ENCODE peak calls at places on chromosomes 16 and 17, in five cellular contexts. F, D, O, E and P are unnamed samples.
A peak's percentile ranks its signal among the peaks of the same experiment; 100 is the strongest.

GRCh38 chr17:31541559-31541958 is 150.1 kb downstream of the RAB11FIP4 start:
- DNase-seq in D (no peak), F (no peak), O (peak; percentile 48), E (no peak), P (peak; percentile 56)

GRCh38 chr16:58756650-58757332 is 22.7 kb upstream of the GOT2 start:
- DNase-seq in E (no peak), F (no peak), D (no peak), O (no peak), P (no peak)

GRCh38 chr16:58034786-58035185 is 9.2 kb downstream of the MMP15 start:
- DNase-seq in F (no peak), O (no peak), E (peak; percentile 66), D (no peak), P (no peak)

GRCh38 chr17:69448431-69449102 is 34.1 kb downstream of the MAP2K6 start:
- DNase-seq in D (no peak), O (peak; percentile 76), E (no peak), F (no peak), P (no peak)

GRCh38 chr17:45313927-45314760 is 2.7 kb downstream of the MAP3K14 start:
- DNase-seq in D (no peak), O (no peak), F (no peak), E (no peak), P (no peak)

GRCh38 chr16:6091021-6091420 is 993.4 kb upstream of the EEF2KMT start:
- DNase-seq in E (no peak), O (no peak), D (no peak), F (no peak), P (no peak)

GRCh38 chr17:67754001-67754400 is 36.3 kb downstream of the NOL11 start:
- DNase-seq in O (no peak), E (no peak), F (no peak), D (no peak), P (no peak)

GRCh38 chr16:48235556-48236136 is 8.5 kb upstream of the LONP2 start:
- DNase-seq in O (no peak), D (no peak), F (no peak), E (no peak), P (peak; percentile 83)

GRCh38 chr16:74556375-74556922 is 50.5 kb downstream of the GLG1 start:
- DNase-seq in D (no peak), E (no peak), F (no peak), O (no peak), P (no peak)

GRCh38 chr17:248337-249235 is 67.1 kb upstream of the DOC2B start:
- DNase-seq in F (no peak), O (no peak), D (no peak), E (no peak), P (no peak)

GRCh38 chr16:8866118-8866883 is 2.5 kb downstream of the CARHSP1 start:
- DNase-seq in F (no peak), E (peak; percentile 35), O (peak; percentile 92), D (no peak), P (peak; percentile 88)

GRCh38 chr17:74810699-74811485 is 34.7 kb upstream of the NAT9 start:
- DNase-seq in D (no peak), O (no peak), F (no peak), E (no peak), P (no peak)

GRCh38 chr16:14608604-14609003 is 21.5 kb downstream of the PARN start:
- DNase-seq in E (no peak), D (no peak), O (no peak), F (no peak), P (peak; percentile 77)

GRCh38 chr17:29246638-29247037 is at the start of gene CRYBA1:
- DNase-seq in E (no peak), O (no peak), D (no peak), F (no peak), P (no peak)

GRCh38 chr17:74429604-74430384 is 2.1 kb upstream of the GPRC5C start:
- DNase-seq in E (no peak), O (no peak), D (no peak), F (no peak), P (peak; percentile 80)

GRCh38 chr16:89324056-89325010 is 106.8 kb downstream of the ZNF778 start:
- DNase-seq in O (no peak), F (no peak), E (no peak), D (peak; percentile 90), P (no peak)

GRCh38 chr17:74527756-74528155 is 3.5 kb downstream of the CD300LB start:
- DNase-seq in O (no peak), E (no peak), F (no peak), D (no peak), P (no peak)

GRCh38 chr17:1486802-1487695 is 5.4 kb downstream of the MYO1C start:
- DNase-seq in E (peak; percentile 25), O (peak; percentile 79), D (peak; percentile 40), F (peak; percentile 81), P (no peak)

GRCh38 chr17:55763856-55764255 is 13.0 kb downstream of the PCTP start:
- DNase-seq in D (no peak), O (no peak), F (no peak), E (no peak), P (no peak)
- TF ChIP-seq KDM1A in D (no peak), O (no peak), F (no peak), E (no peak), P (no peak)

GRCh38 chr16:55543470-55543869 is 23.0 kb upstream of the CAPNS2 start:
- DNase-seq in F (no peak), D (no peak), E (no peak), O (no peak), P (peak; percentile 35)
- TF ChIP-seq KDM1A in F (no peak), D (no peak), E (no peak), O (no peak), P (no peak)

GRCh38 chr16:381788-382717 is at the start of gene PGAP6:
- DNase-seq in O (peak; percentile 70), D (no peak), F (no peak), E (peak; percentile 92), P (no peak)
- TF ChIP-seq KDM1A in O (no peak), D (no peak), F (no peak), E (no peak), P (no peak)

GRCh38 chr17:17859909-17860760 is 23.3 kb upstream of the SREBF1 start:
- DNase-seq in F (peak; percentile 97), O (peak; percentile 86), D (no peak), E (peak; percentile 77), P (peak; percentile 57)
- TF ChIP-seq KDM1A in F (no peak), O (no peak), D (no peak), E (no peak), P (no peak)

GRCh38 chr17:53629188-53629587 is 193.5 kb upstream of the KIF2B start:
- DNase-seq in D (no peak), E (no peak), O (no peak), F (no peak), P (no peak)

GRCh38 chr17:53626286-53626685 is 196.4 kb upstream of the KIF2B start:
- DNase-seq in F (no peak), O (no peak), D (no peak), E (peak; percentile 23), P (no peak)

GRCh38 chr17:53630115-53630514 is 192.6 kb upstream of the KIF2B start:
- DNase-seq in O (no peak), D (no peak), F (no peak), E (no peak), P (no peak)

GRCh38 chr17:53627511-53627910 is 195.2 kb upstream of the KIF2B start:
- DNase-seq in F (peak; percentile 17), O (no peak), E (no peak), D (no peak), P (no peak)

DNA sequence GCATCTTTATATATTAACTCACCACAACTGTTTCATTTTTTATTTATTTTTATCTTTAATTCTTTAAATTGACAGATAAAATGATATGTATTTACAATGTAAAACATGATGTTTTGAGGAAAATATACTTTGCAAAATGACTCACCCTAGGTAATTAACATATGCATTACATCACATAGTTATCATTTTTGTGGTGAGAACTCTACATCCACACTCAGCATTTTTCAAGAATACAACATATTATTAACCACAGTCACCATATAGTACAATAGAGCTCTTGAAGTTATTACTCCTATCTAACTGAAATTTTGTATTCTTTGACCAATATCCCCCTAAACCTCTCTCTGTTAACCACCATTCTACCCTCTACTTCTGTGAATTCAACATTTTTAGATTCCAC is 194.7 kb upstream of the KIF2B start:
- DNase-seq in D (no peak), E (no peak), F (no peak), O (no peak), P (no peak)
- TF ChIP-seq KDM1A in D (no peak), E (no peak), F (no peak), O (no peak), P (no peak)